ENCODE peak calls at places on chromosome 15, in four cellular contexts. I is thoracic aorta; L is CD8-positive, alpha-beta T cell; G is A549. F is an unnamed sample.

GRCh38 chr15:66400351-66400774 is 13.7 kb downstream of the MAP2K1 start:
- DNase-seq in L (no peak), G (no peak), I (no peak), F (peak; percentile 28)

GRCh38 chr15:52523646-52524045 is 5.0 kb downstream of the MYO5A start:
- DNase-seq in I (no peak), L (no peak), G (no peak), F (no peak)

GRCh38 chr15:25481208-25481862 is 42.5 kb upstream of the UBE3A start:
- DNase-seq in L (no peak), I (no peak), G (no peak), F (peak; percentile 68)

GRCh38 chr15:45469027-45469426 is 53.5 kb downstream of the SLC30A4 start:
- DNase-seq in I (no peak), L (no peak), G (no peak), F (no peak)

GRCh38 chr15:76625267-76625666 is 279.9 kb downstream of the SCAPER start:
- DNase-seq in I (no peak), L (no peak), G (peak; percentile 20), F (no peak)

GRCh38 chr15:36678308-36678707 is 98.9 kb downstream of the CDIN1 start:
- DNase-seq in G (no peak), I (no peak), L (no peak), F (no peak)

GRCh38 chr15:29558261-29558660 is 264.0 kb downstream of the TJP1 start:
- DNase-seq in L (no peak), G (no peak), I (no peak), F (no peak)

GRCh38 chr15:101276501-101277037 is 716 bp downstream of the SELENOS start:
- DNase-seq in I (no peak), G (peak; percentile 52), L (no peak), F (peak; percentile 31)

GRCh38 chr15:35618260-35619188 is 72.6 kb upstream of the DPH6 start:
- DNase-seq in L (no peak), I (no peak), G (no peak), F (no peak)

GRCh38 chr15:83833569-83833968 is 179.6 kb downstream of the ADAMTSL3 start:
- DNase-seq in G (no peak), I (no peak), L (no peak), F (no peak)

GRCh38 chr15:70892002-70892911 is at the start of the genes LRRC49 and THAP10:
- DNase-seq in L (no peak), G (peak; percentile 98), I (peak; percentile 68), F (peak; percentile 92)

GRCh38 chr15:50907866-50908208 is 646 bp upstream of the AP4E1 start:
- DNase-seq in G (peak; percentile 53), I (no peak), L (peak; percentile 70), F (peak; percentile 24)

GRCh38 chr15:75117993-75118392 is 83.7 kb upstream of the C15orf39 start:
- DNase-seq in L (no peak), I (no peak), G (no peak), F (no peak)

GRCh38 chr15:61748529-61748928 is 311.7 kb downstream of the VPS13C start:
- DNase-seq in I (no peak), L (no peak), G (no peak), F (peak; percentile 89)

GRCh38 chr15:51576911-51577500 is 45.6 kb downstream of the DMXL2 start:
- DNase-seq in L (no peak), I (no peak), G (no peak), F (peak; percentile 87)

GRCh38 chr15:70258369-70259029 is 160.8 kb upstream of the TLE3 start:
- DNase-seq in I (no peak), L (peak; percentile 78), G (no peak), F (no peak)

GRCh38 chr15:22949074-22949547 is 31.1 kb downstream of the CYFIP1 start:
- DNase-seq in G (no peak), L (no peak), I (no peak), F (no peak)

GRCh38 chr15:45714501-45715488 is 80.0 kb downstream of the SQOR start:
- DNase-seq in I (no peak), G (peak; percentile 60), L (no peak), F (peak; percentile 52)

GRCh38 chr15:37096878-37097568 is 3.3 kb downstream of the MEIS2 start:
- DNase-seq in L (no peak), I (no peak), G (no peak), F (no peak)

GRCh38 chr15:93028111-93028631 is 60.8 kb downstream of the RGMA start:
- DNase-seq in I (no peak), G (no peak), L (no peak), F (no peak)

GRCh38 chr15:77066961-77067690 is 3.8 kb downstream of the TSPAN3 start:
- DNase-seq in G (peak; percentile 85), I (no peak), L (no peak), F (peak; percentile 86)

GRCh38 chr15:58472821-58473581 is 41.2 kb downstream of the LIPC start:
- DNase-seq in I (no peak), G (no peak), L (peak; percentile 59), F (peak; percentile 87)

GRCh38 chr15:79206940-79207339 is 75.6 kb upstream of the ANKRD34C start:
- DNase-seq in G (no peak), L (no peak), I (no peak), F (no peak)

GRCh38 chr15:73921257-73921890 is 4.9 kb upstream of the LOXL1 start:
- DNase-seq in L (no peak), I (no peak), G (no peak), F (no peak)

GRCh38 chr15:83110361-83110760 is 2.9 kb downstream of the TM6SF1 start:
- DNase-seq in I (no peak), G (no peak), L (peak; percentile 45), F (no peak)

GRCh38 chr15:92629276-92629974 is 26.1 kb downstream of the FAM174B start:
- DNase-seq in I (no peak), L (no peak), G (no peak), F (no peak)

GRCh38 chr15:62360286-62360685 is 195.2 kb upstream of the C2CD4B start:
- DNase-seq in I (no peak), G (no peak), L (no peak), F (no peak)

GRCh38 chr15:95208988-95209387 is 977.6 kb downstream of the MCTP2 start:
- DNase-seq in G (no peak), I (no peak), L (no peak), F (peak; percentile 43)

GRCh38 chr15:57551717-57552677 is 39.7 kb upstream of the MYZAP start:
- DNase-seq in I (no peak), L (no peak), G (peak; percentile 86), F (peak; percentile 70)

GRCh38 chr15:58545307-58546065 is 113.7 kb downstream of the LIPC start:
- DNase-seq in I (no peak), G (no peak), L (no peak), F (no peak)

GRCh38 chr15:74933573-74933972 is 4.3 kb downstream of the COX5A start:
- DNase-seq in L (no peak), I (no peak), G (no peak), F (no peak)

GRCh38 chr15:100565591-100565990 is 36.4 kb downstream of the LINS1 start:
- DNase-seq in L (no peak), I (no peak), G (no peak), F (peak; percentile 92)

GRCh38 chr15:70699873-70700272 is 63.5 kb downstream of the UACA start:
- DNase-seq in I (no peak), G (no peak), L (no peak), F (no peak)

GRCh38 chr15:48109212-48109611 is 11.6 kb upstream of the SLC24A5 start:
- DNase-seq in I (no peak), L (no peak), G (no peak), F (no peak)
- H3K4me3 ChIP-seq in I (no peak overlapping the region), L (no peak overlapping the region), G (no peak overlapping the region), F (no peak overlapping the region)

DNA sequence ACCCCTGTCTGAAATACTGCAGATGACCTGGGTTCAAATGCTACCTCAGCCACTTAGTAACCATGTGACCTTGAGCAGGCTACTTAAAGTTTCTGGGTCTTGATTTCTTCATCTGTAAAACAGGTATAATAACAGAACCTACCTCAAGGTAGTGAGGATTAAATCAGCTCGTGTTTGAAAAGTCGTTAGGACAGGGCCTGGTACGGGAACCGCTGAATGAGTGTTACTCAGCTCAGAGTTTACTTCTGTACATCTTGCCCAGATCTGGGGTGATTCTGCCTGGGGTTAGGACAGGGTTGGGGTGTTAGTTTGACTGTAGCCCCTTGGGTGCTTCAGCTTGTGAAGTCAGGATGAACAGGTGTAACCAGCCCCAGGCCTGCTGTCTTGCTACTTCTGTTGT is 1.8 kb downstream of the SEMA4B start:
- DNase-seq in L (no peak), I (no peak), G (no peak), F (no peak)
- H3K4me3 ChIP-seq in L (no peak overlapping the region), I (no peak overlapping the region), G (no peak overlapping the region), F (peak overlapping the region; percentile 91)

GRCh38 chr15:98419173-98419814 is 229.0 kb upstream of the IGF1R start:
- DNase-seq in I (no peak), G (no peak), L (no peak), F (no peak)

GRCh38 chr15:98422086-98422478 is 226.3 kb upstream of the IGF1R start:
- DNase-seq in I (no peak), L (no peak), G (no peak), F (no peak)

GRCh38 chr15:98425173-98425572 is 223.2 kb upstream of the IGF1R start:
- DNase-seq in G (no peak), L (no peak), I (no peak), F (no peak)

GRCh38 chr15:98420837-98421236 is 227.5 kb upstream of the IGF1R start:
- DNase-seq in I (no peak), L (no peak), G (no peak), F (no peak)

GRCh38 chr15:98421419-98422085 is 226.8 kb upstream of the IGF1R start:
- DNase-seq in L (peak; percentile 76), I (no peak), G (peak; percentile 54), F (no peak)
- H3K4me3 ChIP-seq in L (peak overlapping the region; percentile 39), I (peak overlapping the region; percentile 66), G (peak overlapping the region; percentile 34), F (peak overlapping the region; percentile 11)

GRCh38 chr15:85116925-85117646 is 135.4 kb downstream of the PDE8A start:
- DNase-seq in G (no peak), I (no peak), L (peak; percentile 25), F (no peak)

GRCh38 chr15:85118173-85118572 is 136.5 kb downstream of the PDE8A start:
- DNase-seq in G (no peak), L (no peak), I (no peak), F (no peak)

GRCh38 chr15:85120351-85121113 is 138.9 kb downstream of the PDE8A start:
- DNase-seq in G (no peak), L (no peak), I (no peak), F (no peak)

GRCh38 chr15:85116494-85116893 is 134.8 kb downstream of the PDE8A start:
- DNase-seq in L (peak; percentile 13), I (no peak), G (no peak), F (no peak)

GRCh38 chr15:85118581-85118980 is 136.9 kb downstream of the PDE8A start:
- DNase-seq in I (no peak), L (peak; percentile 9), G (no peak), F (no peak)
- H3K4me3 ChIP-seq in I (no peak overlapping the region), L (no peak overlapping the region), G (no peak overlapping the region), F (no peak overlapping the region)

DNA sequence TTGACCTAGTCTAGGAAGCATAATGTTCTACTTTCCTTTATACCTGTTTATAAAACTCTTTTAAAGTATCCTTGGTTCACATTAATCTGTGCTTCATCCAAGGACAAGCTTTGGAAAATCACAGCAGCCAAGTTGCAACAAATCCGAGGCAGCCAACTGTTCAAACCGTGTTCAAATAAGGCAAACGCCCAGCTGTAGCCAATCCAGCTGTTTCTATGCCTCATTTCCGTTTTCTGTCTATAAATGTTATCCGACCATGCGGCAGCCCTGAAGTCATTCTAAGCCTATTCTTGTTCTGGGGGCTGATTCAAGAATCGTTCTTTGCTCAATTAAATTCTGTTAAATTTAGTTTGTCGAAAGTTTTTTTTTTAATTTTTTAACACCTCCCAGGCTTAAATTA is 78.3 kb downstream of the FMN1 start:
- DNase-seq in I (no peak), G (no peak), L (no peak), F (no peak)
- H3K4me3 ChIP-seq in I (no peak overlapping the region), G (no peak overlapping the region), L (no peak overlapping the region), F (no peak overlapping the region)

GRCh38 chr15:34494084-34494399 is 56.4 kb upstream of the GOLGA8A start:
- DNase-seq in L (no peak), I (no peak), G (no peak), F (no peak)
- H3K4me3 ChIP-seq in L (no peak overlapping the region), I (no peak overlapping the region), G (no peak overlapping the region), F (no peak overlapping the region)

F was measured in bronchial epithelial cell.